ENCODE peak calls at places on chromosomes 4 and X, in ten cellular contexts. B is astrocyte; L is NCI-H524; J is activated CD4-positive, alpha-beta T cell treated with anti-CD3 and anti-CD28 coated beads for 48 hours; M is stimulated activated CD8-positive, alpha-beta memory T cell treated with anti-CD3 and anti-CD28 coated beads, Interleukin-4, amount 100 ng/mL, for 24 hours; V is T-helper 9 cell; T is activated T-helper 1 cell treated with anti-CD3 and anti-CD28 coated beads, Interleukin-2, amount 50 U/mL, for 16 hours; G is SK-N-SH; K is G401; I is dorsolateral prefrontal cortex. N is an unnamed sample.

GRCh38 chrX:86711531-86712180 is 563.4 kb downstream of the DACH2 start:
- DNase-seq in V (no peak), B (no peak), T (no peak), L (peak), M (no peak), I (no peak), K (no peak), G (no peak), J (no peak), N (no peak)

GRCh38 chrX:131262738-131263679 is 26.1 kb downstream of the IGSF1 start:
- DNase-seq in J (peak), V (no peak), I (no peak), M (no peak), L (peak), B (no peak), K (no peak), G (no peak), T (no peak), N (peak)

GRCh38 chr4:186780291-186781031 is 56.8 kb upstream of the FAT1 start:
- DNase-seq in K (no peak), M (no peak), J (no peak), B (no peak), I (no peak), V (no peak), T (no peak), G (no peak), L (no peak), N (no peak)

GRCh38 chr4:163815776-163816175 is 321.3 kb downstream of the TMA16 start:
- DNase-seq in G (no peak), L (no peak), J (no peak), K (no peak), T (no peak), M (no peak), B (no peak), V (no peak), I (no peak), N (no peak)

GRCh38 chrX:23742174-23742692 is 843 bp downstream of the ACOT9 start:
- DNase-seq in I (no peak), L (peak), G (peak), B (peak), M (no peak), T (no peak), J (peak), K (peak), V (no peak), N (peak)

GRCh38 chrX:9293903-9294302 is 171.0 kb upstream of the TBL1X start:
- DNase-seq in V (no peak), K (no peak), G (peak), J (no peak), L (no peak), T (no peak), M (no peak), I (no peak), B (no peak), N (no peak)

GRCh38 chr4:185792384-185793146 is 19.4 kb downstream of the SORBS2 start:
- DNase-seq in B (peak), L (no peak), G (no peak), K (no peak), J (no peak), V (no peak), T (no peak), M (no peak), I (no peak), N (peak)

GRCh38 chr4:72378901-72379300 is 190.1 kb downstream of the ADAMTS3 start:
- DNase-seq in T (no peak), V (no peak), J (no peak), I (no peak), B (no peak), K (no peak), G (no peak), M (no peak), L (no peak), N (no peak)

GRCh38 chrX:118116308-118117068 is at the start of gene KLHL13:
- DNase-seq in K (peak), I (no peak), J (peak), L (peak), M (no peak), G (peak), V (no peak), T (no peak), B (no peak), N (peak)

GRCh38 chrX:45767021-45767491 is 566.4 kb upstream of the DIPK2B start:
- DNase-seq in L (no peak), T (no peak), G (no peak), J (no peak), I (no peak), K (no peak), V (no peak), B (peak), M (no peak), N (peak)

GRCh38 chr4:74394476-74395136 is 29.7 kb downstream of the EREG start:
- DNase-seq in T (no peak), B (peak), J (no peak), G (no peak), V (no peak), K (no peak), M (no peak), L (no peak), I (no peak), N (no peak)

GRCh38 chr4:170672571-170672970 is 582.8 kb upstream of the AADAT start:
- DNase-seq in J (no peak), K (no peak), G (no peak), V (no peak), T (no peak), B (peak), M (no peak), I (no peak), L (no peak), N (no peak)

GRCh38 chr4:173752610-173753009 is 222.6 kb upstream of the HAND2 start:
- DNase-seq in J (peak), V (no peak), T (no peak), K (peak), L (no peak), I (no peak), B (no peak), G (no peak), M (no peak), N (no peak)

GRCh38 chr4:155578726-155579385 is 87.8 kb upstream of the GUCY1A1 start:
- DNase-seq in B (peak), L (no peak), K (no peak), G (no peak), V (no peak), J (no peak), I (no peak), T (no peak), M (no peak), N (no peak)

GRCh38 chr4:81737865-81738559 is 266.3 kb upstream of the RASGEF1B start:
- DNase-seq in B (no peak), J (no peak), G (no peak), L (no peak), I (no peak), V (no peak), T (no peak), M (no peak), K (no peak), N (no peak)

GRCh38 chrX:23803931-23804381 is 21.0 kb downstream of the SAT1 start:
- DNase-seq in K (no peak), B (peak), V (no peak), M (no peak), I (no peak), L (no peak), J (no peak), T (no peak), G (no peak), N (peak)

GRCh38 chr4:77074961-77075855 is 581 bp downstream of the CCNI start:
- DNase-seq in G (peak), T (peak), I (no peak), K (peak), L (peak), B (peak), M (peak), J (peak), V (peak), N (no peak)

GRCh38 chrX:118823263-118824172 is at the start of gene ZCCHC12:
- DNase-seq in M (peak), J (peak), K (peak), G (peak), V (peak), L (peak), I (peak), T (no peak), B (peak), N (peak)

GRCh38 chr4:931194-931959 is 739 bp downstream of the GAK start:
- DNase-seq in G (peak), V (peak), K (no peak), J (peak), L (no peak), I (no peak), T (peak), M (no peak), B (peak), N (no peak)

GRCh38 chr4:10085828-10086505 is 30.6 kb downstream of the WDR1 start:
- DNase-seq in M (no peak), J (no peak), T (no peak), V (no peak), I (no peak), G (peak), L (no peak), K (no peak), B (no peak), N (no peak)

GRCh38 chrX:132443736-132444135 is 45.1 kb downstream of the MBNL3 start:
- DNase-seq in M (no peak), K (no peak), I (no peak), V (no peak), L (no peak), J (no peak), G (no peak), B (no peak), T (no peak), N (no peak)

GRCh38 chr4:144591401-144591800 is 54.6 kb upstream of the HHIP start:
- DNase-seq in I (no peak), B (peak), K (no peak), T (no peak), G (no peak), M (no peak), L (peak), J (no peak), V (no peak), N (no peak)

GRCh38 chrX:56792270-56793111 is 63.4 kb downstream of the NBDY start:
- DNase-seq in T (no peak), G (no peak), B (no peak), L (no peak), K (no peak), J (no peak), I (no peak), V (no peak), M (no peak), N (no peak)

GRCh38 chrX:135015526-135016245 is 6.7 kb downstream of the RTL8B start:
- DNase-seq in B (no peak), G (no peak), V (no peak), L (no peak), I (no peak), M (no peak), K (no peak), T (no peak), J (no peak), N (no peak)

GRCh38 chr4:60485279-60485678 is 714.8 kb upstream of the ADGRL3 start:
- DNase-seq in L (no peak), B (no peak), J (no peak), I (no peak), K (no peak), V (no peak), G (no peak), T (no peak), M (no peak), N (no peak)

GRCh38 chrX:50622751-50623150 is 152.1 kb upstream of the DGKK start:
- DNase-seq in M (no peak), K (no peak), G (no peak), V (no peak), T (no peak), J (no peak), B (no peak), I (no peak), L (no peak), N (no peak)

GRCh38 chrX:130702867-130703707 is 199.9 kb downstream of the ENOX2 start:
- DNase-seq in T (no peak), G (no peak), I (no peak), M (no peak), L (no peak), K (no peak), B (no peak), V (no peak), J (no peak), N (no peak)

GRCh38 chr4:83964996-83965541 is 429.2 kb downstream of the GPAT3 start:
- DNase-seq in V (no peak), B (peak), J (no peak), G (no peak), M (no peak), I (no peak), T (no peak), L (no peak), K (no peak), N (peak)

GRCh38 chrX:373641-374471 is 12.9 kb downstream of the PPP2R3B start:
- DNase-seq in L (no peak), K (peak), J (peak), G (no peak), B (peak), M (peak), V (no peak), I (no peak), T (no peak), N (peak)

GRCh38 chrX:49230500-49231232 is 2.5 kb downstream of the CACNA1F start:
- DNase-seq in J (peak), I (no peak), V (peak), T (peak), G (no peak), K (peak), L (no peak), M (peak), B (no peak), N (no peak)

GRCh38 chr4:187999406-187999932 is 3.9 kb downstream of the ZFP42 start:
- DNase-seq in G (no peak), J (no peak), V (no peak), K (no peak), M (no peak), L (no peak), T (no peak), B (no peak), I (no peak), N (no peak)

GRCh38 chr4:184450045-184450444 is 24.3 kb downstream of the IRF2 start:
- DNase-seq in G (no peak), J (no peak), L (no peak), V (no peak), K (no peak), M (no peak), B (peak), T (no peak), I (no peak), N (no peak)

GRCh38 chr4:105544517-105544916 is 7.9 kb upstream of the ARHGEF38 start:
- DNase-seq in V (no peak), J (no peak), T (no peak), I (no peak), G (no peak), L (peak), K (no peak), B (no peak), M (no peak), N (no peak)

GRCh38 chr4:39682133-39682532 is 15.8 kb upstream of the UBE2K start:
- DNase-seq in B (no peak), J (no peak), G (no peak), K (no peak), M (no peak), L (no peak), V (no peak), T (no peak), I (no peak), N (no peak)

GRCh38 chrX:136780738-136781137 is at the start of gene ARHGEF6:
- DNase-seq in B (no peak), V (no peak), J (peak), G (no peak), L (peak), I (no peak), M (no peak), K (no peak), T (no peak), N (no peak)

GRCh38 chr4:72473434-72473900 is 95.6 kb downstream of the ADAMTS3 start:
- DNase-seq in K (no peak), V (no peak), G (no peak), M (no peak), L (no peak), J (peak), T (no peak), I (no peak), B (no peak), N (no peak)

GRCh38 chrX:17030092-17030491 is 83.6 kb downstream of the REPS2 start:
- DNase-seq in J (no peak), L (no peak), V (no peak), T (no peak), M (no peak), K (no peak), I (no peak), G (no peak), B (no peak), N (no peak)

GRCh38 chrX:105307762-105308161 is 87.3 kb upstream of the TEX13A start:
- DNase-seq in V (no peak), J (no peak), G (no peak), L (no peak), B (peak), T (no peak), M (no peak), I (no peak), K (no peak), N (no peak)

GRCh38 chrX:110734894-110735541 is 60.6 kb downstream of the CHRDL1 start:
- DNase-seq in I (no peak), L (no peak), K (no peak), M (no peak), J (no peak), B (peak), V (no peak), T (no peak), G (no peak), N (no peak)

N was measured in A549.